ENCODE peak calls at places on chromosome 7, in five cellular contexts. U, C, M, Z and G are unnamed samples.

GRCh38 chr7:10889266-10889898 is 84.3 kb upstream of the PHF14 start:
- DNase-seq in U (no peak), C (peak; percentile 68), M (peak; percentile 64), Z (peak; percentile 67), G (peak; percentile 59)

GRCh38 chr7:129271500-129272355 is 46.9 kb downstream of the AHCYL2 start:
- DNase-seq in U (no peak), C (peak; percentile 46), M (peak; percentile 84), Z (peak; percentile 37), G (peak; percentile 35)

GRCh38 chr7:30688718-30689221 is 6.5 kb upstream of the CRHR2 start:
- DNase-seq in U (no peak), C (no peak), M (peak; percentile 93), Z (no peak), G (no peak)

GRCh38 chr7:153290066-153290465 is 530.5 kb downstream of the ACTR3B start:
- DNase-seq in U (no peak), C (no peak), M (no peak), Z (no peak), G (no peak)

GRCh38 chr7:1160665-1161010 is 642 bp upstream of the ZFAND2A start:
- DNase-seq in U (no peak), C (no peak), M (no peak), Z (peak; percentile 47), G (no peak)

GRCh38 chr7:24500599-24501451 is 72.4 kb upstream of the PALS2 start:
- DNase-seq in U (no peak), C (no peak), M (no peak), Z (no peak), G (no peak)

GRCh38 chr7:2522780-2523433 is 3.3 kb downstream of the LFNG start:
- DNase-seq in U (no peak), C (peak; percentile 55), M (peak; percentile 94), Z (no peak), G (no peak)

GRCh38 chr7:29192284-29192683 is 2.3 kb upstream of the CHN2 start:
- DNase-seq in U (no peak), C (no peak), M (no peak), Z (no peak), G (no peak)

GRCh38 chr7:92179393-92179924 is 517 bp upstream of the LRRD1 start:
- DNase-seq in U (no peak), C (no peak), M (peak; percentile 27), Z (no peak), G (no peak)

GRCh38 chr7:70446448-70447143 is 685.3 kb upstream of the GALNT17 start:
- DNase-seq in U (no peak), C (peak; percentile 84), M (no peak), Z (no peak), G (no peak)

GRCh38 chr7:27179030-27179429 is 4.9 kb upstream of the HOXA10 start:
- DNase-seq in U (no peak), C (no peak), M (no peak), Z (no peak), G (no peak)